ENCODE peak calls at places on chromosomes 5 and 9, in ten cellular contexts. W is activated gamma-delta T cell treated with Interleukin-2 at 50 U/mL for 16 hours; R is dorsolateral prefrontal cortex; K is AG08396; N is dermis blood vessel endothelial cell; G is activated CD4-positive, alpha-beta T cell treated with anti-CD3 and anti-CD28 coated beads, Interleukin-2, amount 50 U/mL, for 4 hours; Y is HS-27A; Z is ELF-1; F is stimulated activated CD4-positive, alpha-beta T cell treated with anti-CD3 and anti-CD28 coated beads, Interleukin-2, amount 100 ng/mL, for 48 hours; T is brain microvascular endothelial cell. D is an unnamed sample.

GRCh38 chr5:141758316-141758965 is 76.4 kb upstream of the ARAP3 start:
- DNase-seq in W (no peak), R (peak), K (no peak), N (no peak), G (no peak), Y (no peak), Z (peak), F (no peak), T (no peak), D (no peak)

GRCh38 chr5:150589791-150590601 is 50.5 kb upstream of the SYNPO start:
- DNase-seq in W (no peak), R (no peak), K (peak), N (peak), G (no peak), Y (no peak), Z (peak), F (no peak), T (no peak), D (peak)

GRCh38 chr5:45383985-45384384 is 312.2 kb downstream of the HCN1 start:
- DNase-seq in W (no peak), R (no peak), K (no peak), N (peak), G (no peak), Y (no peak), Z (no peak), F (no peak), T (no peak), D (no peak)

GRCh38 chr5:32259033-32259432 is 53.7 kb downstream of the MTMR12 start:
- DNase-seq in W (no peak), R (no peak), K (peak), N (no peak), G (no peak), Y (no peak), Z (no peak), F (no peak), T (no peak), D (no peak)

GRCh38 chr5:173057062-173057924 is 1.1 kb downstream of the CREBRF start:
- DNase-seq in W (peak), R (peak), K (peak), N (peak), G (peak), Y (peak), Z (peak), F (peak), T (peak), D (peak)

GRCh38 chr9:78620764-78621163 is 323.8 kb downstream of the PSAT1 start:
- DNase-seq in W (no peak), R (no peak), K (peak), N (no peak), G (no peak), Y (no peak), Z (no peak), F (no peak), T (peak), D (peak)

GRCh38 chr5:81751836-81752643 is 1.1 kb upstream of the SSBP2 start:
- DNase-seq in W (peak), R (peak), K (no peak), N (peak), G (no peak), Y (no peak), Z (no peak), F (no peak), T (no peak), D (peak)

GRCh38 chr5:179901915-179902762 is 5.6 kb downstream of the TBC1D9B start:
- DNase-seq in W (no peak), R (no peak), K (no peak), N (no peak), G (no peak), Y (no peak), Z (no peak), F (no peak), T (no peak), D (no peak)

GRCh38 chr5:36690041-36690941 is 83.9 kb downstream of the SLC1A3 start:
- DNase-seq in W (peak), R (peak), K (peak), N (peak), G (peak), Y (peak), Z (peak), F (peak), T (peak), D (peak)

GRCh38 chr9:115373710-115374045 is 255.7 kb upstream of the TNC start:
- DNase-seq in W (no peak), R (no peak), K (no peak), N (no peak), G (no peak), Y (no peak), Z (no peak), F (no peak), T (no peak), D (no peak)

GRCh38 chr5:39257554-39257953 is 38.2 kb upstream of the FYB1 start:
- DNase-seq in W (no peak), R (no peak), K (no peak), N (no peak), G (no peak), Y (no peak), Z (no peak), F (no peak), T (no peak), D (no peak)

GRCh38 chr5:16066320-16066719 is 113.3 kb downstream of the MARCHF11 start:
- DNase-seq in W (no peak), R (no peak), K (no peak), N (no peak), G (no peak), Y (no peak), Z (no peak), F (no peak), T (no peak), D (no peak)

GRCh38 chr9:91818226-91818587 is 131.8 kb downstream of the ROR2 start:
- DNase-seq in W (no peak), R (no peak), K (no peak), N (no peak), G (no peak), Y (no peak), Z (no peak), F (no peak), T (no peak), D (no peak)

GRCh38 chr5:62100201-62100600 is 205.8 kb upstream of the KIF2A start:
- DNase-seq in W (no peak), R (no peak), K (no peak), N (no peak), G (no peak), Y (no peak), Z (no peak), F (no peak), T (no peak), D (no peak)

GRCh38 chr5:126695081-126695480 is 81.9 kb upstream of the LMNB1 start:
- DNase-seq in W (no peak), R (no peak), K (no peak), N (no peak), G (no peak), Y (no peak), Z (no peak), F (no peak), T (no peak), D (no peak)

GRCh38 chr9:23769307-23769935 is 56.6 kb downstream of the ELAVL2 start:
- DNase-seq in W (no peak), R (no peak), K (peak), N (no peak), G (no peak), Y (no peak), Z (no peak), F (no peak), T (no peak), D (no peak)

GRCh38 chr9:73583590-73583989 is 431.9 kb downstream of the ANXA1 start:
- DNase-seq in W (no peak), R (no peak), K (no peak), N (no peak), G (no peak), Y (no peak), Z (no peak), F (no peak), T (no peak), D (peak)

GRCh38 chr5:172913117-172913850 is 45.9 kb upstream of the RPL26L1 start:
- DNase-seq in W (no peak), R (no peak), K (no peak), N (no peak), G (no peak), Y (no peak), Z (no peak), F (no peak), T (no peak), D (no peak)

GRCh38 chr5:957730-958485 is 50.7 kb upstream of the NKD2 start:
- DNase-seq in W (no peak), R (no peak), K (no peak), N (peak), G (no peak), Y (no peak), Z (no peak), F (no peak), T (no peak), D (no peak)

GRCh38 chr5:128826290-128826689 is 139.0 kb upstream of the SLC27A6 start:
- DNase-seq in W (no peak), R (no peak), K (no peak), N (peak), G (no peak), Y (no peak), Z (no peak), F (no peak), T (no peak), D (peak)

GRCh38 chr9:81737871-81738507 is 48.6 kb upstream of the TLE1 start:
- DNase-seq in W (no peak), R (no peak), K (peak), N (peak), G (no peak), Y (peak), Z (no peak), F (no peak), T (peak), D (peak)

GRCh38 chr5:159440235-159440634 is 109.9 kb upstream of the IL12B start:
- DNase-seq in W (no peak), R (no peak), K (no peak), N (no peak), G (no peak), Y (no peak), Z (no peak), F (no peak), T (no peak), D (no peak)

GRCh38 chr9:6930827-6931226 is 173.1 kb downstream of the KDM4C start:
- DNase-seq in W (no peak), R (no peak), K (peak), N (no peak), G (no peak), Y (no peak), Z (no peak), F (no peak), T (peak), D (no peak)

GRCh38 chr5:931570-932145 is 39.0 kb downstream of the TRIP13 start:
- DNase-seq in W (no peak), R (no peak), K (no peak), N (no peak), G (no peak), Y (no peak), Z (no peak), F (no peak), T (no peak), D (no peak)

GRCh38 chr5:127316013-127316412 is 25.4 kb downstream of the MEGF10 start:
- DNase-seq in W (no peak), R (no peak), K (no peak), N (no peak), G (no peak), Y (no peak), Z (peak), F (no peak), T (no peak), D (no peak)

GRCh38 chr5:106094128-106094726 is 1576.5 kb downstream of the EFNA5 start:
- DNase-seq in W (no peak), R (no peak), K (no peak), N (no peak), G (no peak), Y (no peak), Z (peak), F (no peak), T (no peak), D (peak)

GRCh38 chr5:160119142-160119904 is at the start of gene PWWP2A:
- DNase-seq in W (peak), R (peak), K (peak), N (peak), G (peak), Y (peak), Z (peak), F (peak), T (peak), D (peak)

GRCh38 chr9:107153336-107153735 is 129.7 kb upstream of the RAD23B start:
- DNase-seq in W (no peak), R (no peak), K (no peak), N (no peak), G (no peak), Y (no peak), Z (no peak), F (no peak), T (peak), D (peak)

GRCh38 chr5:112581811-112582320 is 155.8 kb upstream of the APC start:
- DNase-seq in W (no peak), R (no peak), K (no peak), N (no peak), G (no peak), Y (no peak), Z (peak), F (no peak), T (no peak), D (no peak)

GRCh38 chr9:105497704-105498103 is 49.9 kb downstream of the FSD1L start:
- DNase-seq in W (no peak), R (no peak), K (no peak), N (no peak), G (no peak), Y (no peak), Z (no peak), F (no peak), T (no peak), D (no peak)

GRCh38 chr5:135234242-135235000 is 164.6 kb downstream of the MACROH2A1 start:
- DNase-seq in W (no peak), R (no peak), K (no peak), N (no peak), G (no peak), Y (no peak), Z (no peak), F (no peak), T (no peak), D (no peak)

GRCh38 chr5:170200876-170201275 is 31.9 kb upstream of the C5orf58 start:
- DNase-seq in W (no peak), R (no peak), K (no peak), N (no peak), G (no peak), Y (no peak), Z (no peak), F (no peak), T (no peak), D (no peak)

GRCh38 chr9:131520448-131520847 is 10.6 kb downstream of the UCK1 start:
- DNase-seq in W (no peak), R (no peak), K (no peak), N (no peak), G (no peak), Y (no peak), Z (no peak), F (no peak), T (no peak), D (no peak)

GRCh38 chr5:167378894-167379723 is 912.3 kb upstream of the WWC1 start:
- DNase-seq in W (no peak), R (no peak), K (no peak), N (no peak), G (no peak), Y (no peak), Z (peak), F (no peak), T (no peak), D (no peak)

GRCh38 chr5:125668904-125669303 is 754.3 kb upstream of the GRAMD2B start:
- DNase-seq in W (no peak), R (no peak), K (no peak), N (peak), G (no peak), Y (no peak), Z (peak), F (no peak), T (no peak), D (no peak)

GRCh38 chr5:139664273-139664693 is 16.1 kb downstream of the CXXC5 start:
- DNase-seq in W (no peak), R (no peak), K (no peak), N (no peak), G (no peak), Y (no peak), Z (no peak), F (no peak), T (no peak), D (no peak)

GRCh38 chr9:127730262-127730661 is 4.8 kb downstream of the TOR2A start:
- DNase-seq in W (no peak), R (no peak), K (no peak), N (no peak), G (no peak), Y (no peak), Z (no peak), F (no peak), T (no peak), D (no peak)

D was measured in MG63.